ENCODE peak calls at places on chromosomes 13 and 19, in four cellular contexts. Z, K, W and L are unnamed samples. For H3K4me1, the result is how much of the 10 kb centered on the place peaks cover.

GRCh38 chr13:100392709-100393630 is 195.6 kb downstream of the GGACT start:
- DNase-seq in Z (peak), K (peak), W (peak), L (peak)

GRCh38 chr13:48990900-48991299 is 15.2 kb downstream of the FNDC3A start:
- DNase-seq in Z (no peak), K (no peak), W (no peak), L (no peak)

GRCh38 chr13:19759669-19760068 is 23.1 kb downstream of the PSPC1 start:
- DNase-seq in Z (no peak), K (no peak), W (no peak), L (no peak)

GRCh38 chr19:2171349-2172145 is 7.8 kb downstream of the DOT1L start:
- DNase-seq in Z (peak), K (peak), W (peak), L (no peak)

GRCh38 chr19:30419581-30420180 is 47.5 kb downstream of the ZNF536 start:
- DNase-seq in Z (no peak), K (no peak), W (no peak), L (no peak)

GRCh38 chr19:55094456-55095259 is 19.0 kb downstream of the EPS8L1 start:
- DNase-seq in Z (peak), K (no peak), W (peak), L (no peak)

GRCh38 chr19:30227071-30227621 is 145.0 kb upstream of the ZNF536 start:
- DNase-seq in Z (no peak), K (no peak), W (peak), L (no peak)

GRCh38 chr13:104006625-104007061 is 940.4 kb upstream of the SLC10A2 start:
- DNase-seq in Z (no peak), K (peak), W (no peak), L (no peak)

GRCh38 chr19:33773704-33774624 is 22.7 kb upstream of the KCTD15 start:
- DNase-seq in Z (no peak), K (no peak), W (no peak), L (no peak)

GRCh38 chr19:6761053-6761676 is 6.1 kb downstream of the SH2D3A start:
- DNase-seq in Z (no peak), K (no peak), W (peak), L (no peak)

GRCh38 chr19:50728084-50728737 is 5.0 kb downstream of the CLEC11A start:
- DNase-seq in Z (no peak), K (no peak), W (peak), L (peak)

GRCh38 chr19:13701624-13702023 is 62.7 kb upstream of the MRI1 start:
- DNase-seq in Z (no peak), K (no peak), W (no peak), L (no peak)

GRCh38 chr19:54464044-54464623 is 556 bp upstream of the LENG9 start:
- DNase-seq in Z (peak), K (peak), W (peak), L (peak)

GRCh38 chr19:33186835-33187540 is 7.1 kb upstream of the LRP3 start:
- DNase-seq in Z (no peak), K (no peak), W (no peak), L (no peak)

GRCh38 chr13:109096101-109096500 is 466.7 kb downstream of the MYO16 start:
- DNase-seq in Z (no peak), K (peak), W (no peak), L (no peak)

GRCh38 chr19:31613683-31614219 is 264.5 kb upstream of the TSHZ3 start:
- DNase-seq in Z (no peak), K (no peak), W (no peak), L (peak)

GRCh38 chr19:4441994-4442845 is 15.4 kb downstream of the UBXN6 start:
- DNase-seq in Z (no peak), K (no peak), W (no peak), L (no peak)

GRCh38 chr19:6242677-6243076 is 37.1 kb downstream of the MLLT1 start:
- DNase-seq in Z (no peak), K (no peak), W (no peak), L (no peak)

GRCh38 chr19:32876919-32877285 is 7.3 kb upstream of the SLC7A9 start:
- DNase-seq in Z (no peak), K (peak), W (no peak), L (no peak)

GRCh38 chr19:41265376-41266153 is 1.4 kb downstream of the HNRNPUL1 start:
- DNase-seq in Z (no peak), K (peak), W (peak), L (peak)

GRCh38 chr13:36217456-36217855 is 3.1 kb upstream of the SOHLH2 start:
- DNase-seq in Z (no peak), K (no peak), W (no peak), L (peak)

GRCh38 chr19:5801796-5802616 is 2.9 kb upstream of the NRTN start:
- DNase-seq in Z (no peak), K (peak), W (peak), L (no peak)

GRCh38 chr19:33906578-33907335 is 110.1 kb downstream of the KCTD15 start:
- DNase-seq in Z (no peak), K (peak), W (peak), L (peak)

GRCh38 chr13:25840261-25840660 is 211.6 kb downstream of the SHISA2 start:
- DNase-seq in Z (no peak), K (no peak), W (no peak), L (no peak)

GRCh38 chr19:51084505-51084904 is 1.8 kb upstream of the KLK14 start:
- DNase-seq in Z (no peak), K (no peak), W (no peak), L (no peak)

GRCh38 chr13:84500016-84500415 is 617.7 kb upstream of the SLITRK1 start:
- DNase-seq in Z (no peak), K (no peak), W (no peak), L (no peak)

GRCh38 chr19:33193864-33194362 is at the start of gene LRP3:
- DNase-seq in Z (peak), K (peak), W (peak), L (no peak)

GRCh38 chr19:2294377-2295335 is 12.7 kb upstream of the PEAK3 start:
- DNase-seq in Z (no peak), K (no peak), W (no peak), L (no peak)

GRCh38 chr13:35979378-35979911 is 151.7 kb downstream of the DCLK1 start:
- DNase-seq in Z (no peak), K (peak), W (no peak), L (peak)

GRCh38 chr13:111629933-111630332 is 309.5 kb downstream of the TEX29 start:
- DNase-seq in Z (no peak), K (no peak), W (no peak), L (no peak)

GRCh38 chr13:27401210-27401609 is 23.2 kb upstream of the GTF3A start:
- DNase-seq in Z (no peak), K (no peak), W (no peak), L (no peak)

GRCh38 chr19:11151181-11151580 is 4.4 kb downstream of the SPC24 start:
- DNase-seq in Z (no peak), K (no peak), W (no peak), L (no peak)

GRCh38 chr19:10352764-10353671 is 13.6 kb upstream of the ICAM3 start:
- DNase-seq in Z (no peak), K (peak), W (peak), L (no peak)

GRCh38 chr13:66210677-66211076 is 1019.5 kb downstream of the PCDH9 start:
- DNase-seq in Z (no peak), K (peak), W (no peak), L (no peak)

GRCh38 chr19:4908781-4909171 is 525 bp upstream of the UHRF1 start:
- DNase-seq in Z (no peak), K (no peak), W (no peak), L (no peak)

GRCh38 chr13:71864094-71864980 is 2.7 kb downstream of the DACH1 start:
- DNase-seq in Z (no peak), K (peak), W (peak), L (peak)

GRCh38 chr13:40786568-40786996 is 2.8 kb upstream of the SLC25A15 start:
- DNase-seq in Z (no peak), K (peak), W (no peak), L (no peak)

GRCh38 chr13:45627656-45628055 is 12.1 kb upstream of the ERICH6B start:
- DNase-seq in Z (no peak), K (no peak), W (no peak), L (no peak)
- H3K27ac ChIP-seq in Z (no peak), K (no peak), W (no peak), L (no peak)

DNA sequence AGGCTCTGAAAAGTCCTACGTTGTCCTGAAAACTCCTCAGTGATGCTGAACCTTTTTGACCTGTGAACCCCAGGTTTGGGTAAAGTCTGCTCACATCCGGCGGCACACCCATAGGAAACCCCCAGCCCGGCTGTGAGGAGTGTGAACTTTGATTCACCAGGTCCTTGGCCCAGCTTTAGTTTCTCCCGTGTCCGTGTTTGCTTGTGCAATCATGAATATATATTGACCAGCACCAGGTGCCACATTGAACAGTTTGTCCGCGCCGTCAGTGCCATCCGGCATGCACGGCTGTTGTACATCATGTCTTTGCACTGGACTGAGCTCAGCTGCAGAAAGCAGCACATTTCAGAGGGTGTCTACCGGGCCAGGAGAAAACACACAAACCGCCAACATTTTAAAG is 45.3 kb downstream of the NFIC start:
- DNase-seq in Z (no peak), K (no peak), W (no peak), L (no peak)
- H3K4me1 ChIP-seq in Z (under half), K (under half), W (under half), L (under half)

GRCh38 chr13:112710855-112711527 is 21.2 kb downstream of the ATP11A start:
- DNase-seq in Z (no peak), K (no peak), W (no peak), L (no peak)
- H3K4me3 ChIP-seq in Z (no peak), K (peak), W (peak), L (peak)

DNA sequence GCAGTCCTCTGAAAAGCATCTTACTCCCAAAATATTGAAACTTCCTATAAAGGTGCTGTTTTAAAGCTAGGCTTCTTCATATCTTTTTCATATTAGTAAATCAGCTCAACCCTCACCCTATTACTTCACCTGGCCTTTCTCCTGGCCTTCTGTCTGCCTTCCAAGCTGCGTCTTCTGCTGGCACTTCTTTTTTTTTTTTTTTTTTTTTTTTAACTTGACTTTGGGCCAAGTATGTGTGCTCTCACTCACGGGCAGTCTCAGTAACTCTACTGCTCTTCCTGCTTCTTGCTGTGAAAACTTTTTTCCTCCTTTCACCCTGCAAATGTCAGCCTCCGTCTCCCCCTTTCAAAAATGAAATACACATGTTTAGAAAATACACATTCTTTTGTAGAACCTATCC is 41.2 kb upstream of the KCTD4 start:
- DNase-seq in Z (no peak), K (peak), W (no peak), L (peak)
- H3K27ac ChIP-seq in Z (no peak), K (no peak), W (no peak), L (peak)

DNA sequence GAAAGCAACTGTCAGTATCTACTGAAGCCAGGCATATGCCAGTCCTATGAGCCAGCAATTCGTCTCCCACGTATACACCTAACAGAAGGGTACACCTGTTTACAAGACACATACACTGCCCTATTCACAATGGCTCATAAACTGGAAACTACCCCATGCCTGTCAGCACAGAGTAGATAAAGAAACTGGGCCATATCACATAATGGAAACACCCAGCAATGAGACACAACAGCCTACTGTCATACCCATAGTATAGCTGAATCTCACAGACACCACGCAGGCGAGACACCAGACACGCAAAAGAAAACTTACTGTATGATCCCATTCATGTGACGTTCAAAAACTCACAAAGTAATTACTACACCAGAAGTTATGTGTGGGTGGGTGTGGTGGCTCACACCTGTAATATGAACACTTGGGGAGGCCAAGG is 15.7 kb downstream of the NOSIP start:
- DNase-seq in Z (no peak), K (no peak), W (no peak), L (no peak)
- H3K4me1 ChIP-seq in Z (half or more), K (under half), W (under half), L (under half)

GRCh38 chr13:112985803-112986408 is 16.9 kb downstream of the MCF2L start:
- DNase-seq in Z (no peak), K (no peak), W (no peak), L (no peak)

GRCh38 chr13:112986470-112986869 is 17.5 kb downstream of the MCF2L start:
- DNase-seq in Z (no peak), K (no peak), W (no peak), L (no peak)

GRCh38 chr13:112983428-112984196 is 14.6 kb downstream of the MCF2L start:
- DNase-seq in Z (no peak), K (no peak), W (no peak), L (no peak)

GRCh38 chr13:112984501-112984900 is 15.5 kb downstream of the MCF2L start:
- DNase-seq in Z (no peak), K (no peak), W (no peak), L (no peak)

DNA sequence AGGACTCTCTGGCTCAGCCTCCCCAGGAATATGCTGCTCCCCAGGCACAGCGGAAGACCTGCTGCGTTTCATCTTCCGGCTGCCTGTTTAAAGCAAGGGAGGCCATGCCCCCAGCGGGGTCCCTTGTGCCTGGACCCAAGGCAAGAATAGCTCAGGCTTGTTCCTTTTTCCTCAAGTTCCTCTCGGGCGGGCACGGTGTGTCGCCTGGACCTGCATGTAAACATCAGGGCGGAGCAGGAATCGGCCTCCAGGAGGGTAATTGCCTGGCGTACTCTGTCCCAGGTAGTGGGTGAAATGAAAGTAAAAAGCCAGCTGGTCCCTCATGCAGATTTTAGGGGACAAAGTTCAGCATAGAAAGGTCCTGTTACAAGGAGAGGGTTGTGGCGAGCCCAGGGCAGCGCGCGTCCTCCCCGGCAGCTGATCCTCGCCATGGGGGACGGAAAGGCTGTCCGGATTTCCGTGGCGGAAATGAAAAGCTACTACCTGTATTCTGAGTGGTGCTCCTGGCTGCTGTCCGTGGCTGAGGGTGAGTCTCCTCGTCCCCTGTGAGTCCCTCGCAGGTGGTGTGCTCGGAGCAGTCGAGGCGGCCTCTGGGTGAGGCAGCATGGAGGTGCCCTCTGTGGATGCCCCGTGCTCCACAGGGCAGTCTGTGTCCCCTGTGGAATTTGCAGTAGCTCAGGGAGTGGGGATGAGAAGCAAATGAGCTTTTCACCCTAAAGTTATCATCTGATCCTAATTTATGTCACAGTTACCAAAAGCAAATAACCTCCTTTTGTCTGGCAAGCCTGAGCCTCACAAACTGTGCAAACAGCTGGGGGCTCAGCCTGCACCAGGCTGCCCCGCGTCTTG is 16.2 kb downstream of the MCF2L start:
- DNase-seq in Z (no peak), K (no peak), W (no peak), L (no peak)
- H3K4me3 ChIP-seq in Z (no peak), K (no peak), W (no peak), L (no peak)

DNA sequence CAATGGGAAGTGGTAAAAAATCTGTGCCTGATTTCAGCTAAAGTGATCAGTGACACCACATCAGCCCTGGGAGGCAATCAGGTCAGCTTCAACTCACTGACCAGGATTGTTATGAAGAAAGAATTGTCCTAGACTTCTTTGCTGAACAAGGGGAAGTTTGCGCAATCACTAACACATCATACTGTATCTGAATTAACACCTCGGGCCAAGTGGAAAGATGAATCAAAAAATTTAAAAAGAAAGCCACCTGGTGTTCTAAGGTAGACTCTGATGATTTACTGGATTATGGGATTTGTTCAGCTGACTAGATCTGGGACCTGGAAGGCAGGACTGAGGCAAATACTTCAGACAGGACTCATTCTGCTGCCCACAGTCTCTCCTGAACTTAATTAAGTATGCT is 161.8 kb downstream of the DIAPH3 start:
- DNase-seq in Z (no peak), K (no peak), W (no peak), L (peak)
- H3K27ac ChIP-seq in Z (no peak), K (no peak), W (no peak), L (peak)

DNA sequence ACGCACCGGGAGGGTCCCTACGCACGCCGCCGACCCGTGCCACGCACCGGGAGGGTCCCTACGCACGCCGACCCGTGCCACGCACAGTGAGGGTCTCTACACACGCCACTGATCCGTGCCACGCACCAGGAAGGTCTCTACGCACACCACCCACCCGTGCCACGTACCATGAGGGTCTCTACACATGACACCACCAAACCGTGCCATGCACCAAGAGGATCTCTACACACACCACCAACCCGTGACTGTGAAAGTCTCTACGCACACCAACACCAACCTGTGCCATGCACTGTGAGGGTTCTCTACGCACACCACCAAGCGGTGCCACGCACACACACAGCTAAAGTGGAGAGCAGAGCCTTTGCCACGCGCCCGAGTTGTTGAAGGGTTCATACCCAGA is 16.7 kb downstream of the ZNF787 start:
- DNase-seq in Z (no peak), K (no peak), W (no peak), L (no peak)
- H3K4me1 ChIP-seq in Z (under half), K (half or more), W (under half), L (under half)

GRCh38 chr19:47243364-47243775 is 12.4 kb upstream of the BBC3 start:
- DNase-seq in Z (no peak), K (no peak), W (no peak), L (no peak)
- H3K4me3 ChIP-seq in Z (peak), K (peak), W (peak), L (peak)

GRCh38 chr19:18202759-18203407 is 959 bp downstream of the RAB3A start:
- DNase-seq in Z (peak), K (no peak), W (peak), L (peak)

GRCh38 chr19:18204394-18205179 is 745 bp upstream of the RAB3A start:
- DNase-seq in Z (no peak), K (peak), W (peak), L (no peak)

GRCh38 chr19:18205180-18205915 is 1.5 kb upstream of the RAB3A start:
- DNase-seq in Z (peak), K (peak), W (peak), L (peak)

GRCh38 chr19:18203863-18204393 is at the start of gene RAB3A:
- DNase-seq in Z (peak), K (peak), W (peak), L (peak)

GRCh38 chr19:18203408-18203862 is 407 bp downstream of the RAB3A start:
- DNase-seq in Z (peak), K (no peak), W (no peak), L (no peak)
- H3K27ac ChIP-seq in Z (no peak), K (no peak), W (no peak), L (no peak)